ENCODE peak calls at places on chromosomes 5 and 9, in four cellular contexts. X is dorsolateral prefrontal cortex, R is NCI-H1092, O is cardiac fibroblast. Y is an unnamed sample.

GRCh38 chr9:91130796-91131318 is 230.9 kb downstream of the AUH start:
- DNase-seq in X (no peak), R (no peak), O (no peak), Y (no peak)

GRCh38 chr5:139833525-139833924 is 37.9 kb downstream of the PSD2 start:
- DNase-seq in X (no peak), R (no peak), O (no peak), Y (no peak)

GRCh38 chr5:133744909-133745308 is 132.6 kb upstream of the FSTL4 start:
- DNase-seq in X (no peak), R (no peak), O (no peak), Y (no peak)

GRCh38 chr5:143920772-143921171 is 108.8 kb downstream of the HMHB1 start:
- DNase-seq in X (no peak), R (no peak), O (no peak), Y (no peak)

GRCh38 chr5:2112128-2112808 is 229.5 kb upstream of the IRX4 start:
- DNase-seq in X (no peak), R (peak), O (no peak), Y (no peak)

GRCh38 chr5:171705036-171705435 is 80.6 kb upstream of the SMIM23 start:
- DNase-seq in X (no peak), R (no peak), O (no peak), Y (no peak)

GRCh38 chr9:127311239-127311741 is 46.7 kb downstream of the GARNL3 start:
- DNase-seq in X (no peak), R (no peak), O (peak), Y (no peak)

GRCh38 chr5:113447651-113448050 is 12.9 kb upstream of the TSSK1B start:
- DNase-seq in X (no peak), R (no peak), O (peak), Y (no peak)

GRCh38 chr5:111937091-111937490 is 180.1 kb upstream of the NREP start:
- DNase-seq in X (no peak), R (no peak), O (peak), Y (no peak)

GRCh38 chr5:150343994-150344393 is 13.5 kb upstream of the TCOF1 start:
- DNase-seq in X (no peak), R (no peak), O (no peak), Y (no peak)

GRCh38 chr5:56814963-56815656 is at the start of gene MAP3K1:
- DNase-seq in X (peak), R (peak), O (peak), Y (peak)

GRCh38 chr5:122076669-122077450 is 1.2 kb downstream of the LOX start:
- DNase-seq in X (peak), R (peak), O (peak), Y (peak)

GRCh38 chr5:134435525-134435924 is 23.8 kb upstream of the CDKN2AIPNL start:
- DNase-seq in X (no peak), R (no peak), O (no peak), Y (no peak)

GRCh38 chr5:152170350-152170749 is 234.7 kb downstream of the NMUR2 start:
- DNase-seq in X (no peak), R (no peak), O (no peak), Y (no peak)

GRCh38 chr5:8213701-8214240 is 344.8 kb downstream of the MTRR start:
- DNase-seq in X (no peak), R (no peak), O (no peak), Y (no peak)

GRCh38 chr9:126587187-126588185 is 26.2 kb upstream of the LMX1B start:
- DNase-seq in X (peak), R (no peak), O (peak), Y (no peak)

Y was measured in activated T-helper 2 cell treated with anti-CD3 and anti-CD28 coated beads, Interferon-gamma antibody, Interleukin-2, Interleukin-4, amounts not matched to agents 10 μg/mL and 5 μg/mL and 100 μg/mL, durations not matched to agents 14 hours and 24 hours and 36 hours.